ENCODE peak calls at places on chromosomes 5 and 9, in seven cellular contexts. Y is heart right ventricle; A is ovary; G is H7; C is CD4-positive, CD25-positive, alpha-beta regulatory T cell; V is cardiac muscle cell; L is CD8-positive, alpha-beta memory T cell. D is an unnamed sample.

GRCh38 chr9:83965350-83966208 is 14.4 kb downstream of the HNRNPK start:
- DNase-seq in A (no peak), Y (no peak), L (no peak), G (no peak), V (no peak), C (no peak), D (no peak)

GRCh38 chr5:67358186-67358585 is 161.6 kb upstream of the CD180 start:
- DNase-seq in C (no peak), V (no peak), Y (no peak), L (no peak), G (no peak), A (no peak), D (no peak)

GRCh38 chr5:57532513-57533497 is 50.2 kb upstream of the ACTBL2 start:
- DNase-seq in C (no peak), G (no peak), A (no peak), V (no peak), Y (no peak), L (no peak), D (no peak)

GRCh38 chr5:127399068-127399467 is 108.5 kb downstream of the MEGF10 start:
- DNase-seq in G (no peak), A (no peak), L (no peak), V (no peak), Y (no peak), C (no peak), D (no peak)

GRCh38 chr5:141363952-141364660 is at the start of gene PCDHGA5:
- DNase-seq in L (no peak), G (peak; percentile 22), A (no peak), C (no peak), Y (no peak), V (no peak), D (no peak)

GRCh38 chr5:129749101-129749500 is 1.2 kb downstream of the MINAR2 start:
- DNase-seq in G (no peak), V (no peak), Y (no peak), A (no peak), C (no peak), L (no peak), D (no peak)

GRCh38 chr5:96455789-96456188 is 22.7 kb upstream of the PCSK1 start:
- DNase-seq in L (no peak), Y (no peak), A (no peak), V (no peak), G (no peak), C (no peak), D (no peak)

GRCh38 chr9:16069671-16070586 is 517.1 kb downstream of the CCDC171 start:
- DNase-seq in Y (no peak), V (peak; percentile 77), C (no peak), G (no peak), A (no peak), L (no peak), D (no peak)

GRCh38 chr9:23005061-23005690 is 558.6 kb downstream of the DMRTA1 start:
- DNase-seq in G (no peak), L (no peak), Y (no peak), C (no peak), V (peak; percentile 3), A (no peak), D (no peak)

GRCh38 chr5:120614512-120614911 is 150.4 kb downstream of the PRR16 start:
- DNase-seq in Y (no peak), A (no peak), V (no peak), G (no peak), L (no peak), C (no peak), D (no peak)

GRCh38 chr5:9851458-9851857 is 221.3 kb upstream of the TAS2R1 start:
- DNase-seq in G (no peak), C (no peak), V (peak; percentile 5), A (no peak), L (no peak), Y (no peak), D (no peak)

GRCh38 chr5:17398439-17398838 is 99.6 kb upstream of the TAF11L2 start:
- DNase-seq in L (no peak), C (no peak), G (no peak), Y (no peak), V (no peak), A (no peak), D (no peak)

GRCh38 chr9:124017929-124018730 is 6.6 kb downstream of the LHX2 start:
- DNase-seq in C (no peak), A (no peak), Y (no peak), G (peak; percentile 93), V (no peak), L (no peak), D (no peak)

GRCh38 chr9:15512204-15512603 is 1.4 kb upstream of the PSIP1 start:
- DNase-seq in A (no peak), V (no peak), Y (no peak), L (no peak), C (no peak), G (no peak), D (no peak)

GRCh38 chr9:7067169-7067568 is 309.4 kb downstream of the KDM4C start:
- DNase-seq in A (no peak), L (no peak), C (no peak), V (no peak), G (no peak), Y (no peak), D (no peak)

GRCh38 chr9:8437878-8438277 is 638.3 kb upstream of the DMAC1 start:
- DNase-seq in Y (no peak), L (no peak), V (peak; percentile 59), A (no peak), C (no peak), G (no peak), D (no peak)

GRCh38 chr9:128912270-128912853 is 8.4 kb upstream of the PHYHD1 start:
- DNase-seq in V (no peak), Y (no peak), G (peak; percentile 80), C (no peak), A (no peak), L (no peak), D (peak; percentile 69)

GRCh38 chr9:5013379-5013778 is 28.3 kb downstream of the JAK2 start:
- DNase-seq in Y (no peak), G (no peak), C (no peak), V (no peak), L (no peak), A (no peak), D (no peak)

DNA sequence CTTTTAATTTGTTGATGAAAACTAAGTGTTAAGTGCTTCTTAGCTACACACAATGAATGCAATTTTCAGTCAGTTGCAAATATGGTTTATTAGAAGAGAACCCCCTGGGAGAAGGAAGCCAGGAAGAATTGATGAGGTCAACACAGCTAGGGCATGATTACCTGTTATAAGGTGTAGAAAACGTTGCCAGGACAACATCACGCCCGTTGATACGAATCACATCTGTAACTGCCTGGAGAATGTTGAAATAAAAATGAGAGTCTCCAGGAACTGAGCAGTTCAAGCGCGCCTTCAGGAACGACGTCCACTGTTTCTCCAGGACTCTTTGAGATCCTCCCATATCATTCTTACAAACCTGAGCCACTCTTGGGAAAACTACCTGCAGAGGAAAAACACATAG is 88.0 kb downstream of the SEMA6A start:
- DNase-seq in L (no peak), A (no peak), C (no peak), V (no peak), Y (no peak), G (no peak), D (no peak)
- H3K36me3 ChIP-seq in L (no peaks in the 10 kb centered on the region), A (no peaks in the 10 kb centered on the region), C (no peaks in the 10 kb centered on the region), V (peaks cover 22% of the 10 kb centered on the region), Y (no peaks in the 10 kb centered on the region), G (peaks cover 74% of the 10 kb centered on the region), D (peaks cover 5% of the 10 kb centered on the region)

GRCh38 chr5:177524539-177524900 is 7.8 kb upstream of the DDX41 start:
- DNase-seq in Y (no peak), A (no peak), V (no peak), G (no peak), C (no peak), L (no peak), D (no peak)
- H3K36me3 ChIP-seq in Y (no peaks in the 10 kb centered on the region), A (no peaks in the 10 kb centered on the region), V (peaks cover 38% of the 10 kb centered on the region), G (peaks cover 50% of the 10 kb centered on the region), C (peaks cover 54% of the 10 kb centered on the region), L (peaks cover 17% of the 10 kb centered on the region), D (peaks cover 90% of the 10 kb centered on the region)

GRCh38 chr5:6602441-6602840 is 30.4 kb downstream of the NSUN2 start:
- DNase-seq in C (no peak), G (no peak), L (no peak), A (no peak), V (no peak), Y (no peak), D (no peak)
- H3K36me3 ChIP-seq in C (peaks cover 91% of the 10 kb centered on the region), G (peaks cover 53% of the 10 kb centered on the region), L (peaks cover 69% of the 10 kb centered on the region), A (no peaks in the 10 kb centered on the region), V (peaks cover 52% of the 10 kb centered on the region), Y (no peaks in the 10 kb centered on the region), D (peaks cover 99% of the 10 kb centered on the region)

DNA sequence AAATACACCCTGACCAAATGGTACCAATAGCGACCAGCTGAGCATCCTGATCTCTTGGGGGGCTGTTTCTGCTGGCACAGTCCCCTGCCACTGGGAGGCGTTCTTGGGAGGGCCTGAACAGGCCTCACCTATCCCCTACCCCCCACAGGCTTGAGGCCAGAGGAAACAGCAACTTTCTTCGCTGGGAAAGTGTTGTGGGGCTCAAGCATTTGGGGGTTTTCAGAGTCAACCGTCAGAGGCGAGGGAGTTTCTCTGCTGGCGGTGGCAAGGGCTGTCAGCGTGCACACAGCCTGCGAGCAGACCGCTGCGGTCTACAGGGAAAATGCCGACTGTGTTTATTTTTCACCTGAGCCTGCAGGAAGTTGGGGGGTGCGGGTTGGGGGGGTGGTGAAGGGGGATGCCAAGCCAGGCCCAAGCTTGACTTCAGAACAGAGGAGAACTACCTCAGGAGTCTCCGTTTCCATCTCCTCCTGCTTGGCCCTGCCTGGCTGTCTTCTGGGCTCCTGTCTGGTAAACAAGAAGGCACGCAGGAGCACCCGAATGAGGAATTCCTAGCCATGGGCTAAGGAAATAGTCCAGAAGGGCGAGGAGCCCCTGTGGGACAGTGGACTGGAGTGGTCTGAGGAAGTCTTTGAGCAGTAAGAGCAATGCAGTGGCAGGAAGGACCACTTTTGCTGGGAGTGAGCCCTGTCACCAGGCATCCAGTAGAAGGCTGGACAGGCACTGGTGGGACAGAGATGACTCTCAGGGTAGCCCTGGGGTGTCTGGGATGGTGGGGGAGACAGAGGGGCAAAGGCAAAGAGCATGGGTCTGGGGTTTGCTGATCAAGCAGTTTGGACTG is 18.1 kb downstream of the TCF7 start:
- DNase-seq in C (peak; percentile 77), G (peak; percentile 86), L (peak; percentile 93), A (no peak), V (no peak), Y (no peak), D (peak; percentile 41)
- H3K36me3 ChIP-seq in C (peaks cover 37% of the 10 kb centered on the region), G (peaks cover 12% of the 10 kb centered on the region), L (peaks cover 62% of the 10 kb centered on the region), A (no peaks in the 10 kb centered on the region), V (peaks cover 5% of the 10 kb centered on the region), Y (no peaks in the 10 kb centered on the region), D (peaks cover 42% of the 10 kb centered on the region)